ENCODE peak calls at places on chromosomes 16 and 17, in ten cellular contexts. H is COLO829; K is pancreas; O is NCI-H2081 treated with DMSO at 0.1 percent for 48 hours; M is progenitor cell of endocrine pancreas; T is activated CD4-positive, alpha-beta T cell treated with anti-CD3 and anti-CD28 coated beads, Interleukin-2, amount 50 U/mL, for 1 hour; E is lower leg skin; Q is upper lobe of right lung; P is activated CD4-positive, alpha-beta memory T cell treated with anti-CD3 and anti-CD28 coated beads, Interleukin-2, amount 10 ng/mL, durations not matched to agents 7 days and 5 days; N is iPS DF 6.9. U is an unnamed sample.

GRCh38 chr16:77373726-77374125 is 61.1 kb downstream of the ADAMTS18 start:
- DNase-seq in E (no peak), T (no peak), H (no peak), M (no peak), Q (no peak), N (no peak), P (no peak), O (no peak), K (no peak), U (no peak)

GRCh38 chr16:51161440-51162195 is 10.5 kb upstream of the SALL1 start:
- DNase-seq in N (no peak), T (no peak), P (no peak), H (peak; percentile 45), K (no peak), M (no peak), E (no peak), O (no peak), Q (no peak), U (peak; percentile 2)

GRCh38 chr16:57141822-57142631 is 43.8 kb downstream of the PSME3IP1 start:
- DNase-seq in T (peak; percentile 10), P (no peak), M (no peak), K (no peak), E (no peak), N (no peak), Q (peak; percentile 64), O (no peak), H (no peak), U (no peak)

GRCh38 chr17:10814083-10814482 is 10.2 kb upstream of the TMEM238L start:
- DNase-seq in H (no peak), N (no peak), Q (no peak), M (no peak), O (no peak), E (no peak), K (no peak), T (no peak), P (no peak), U (no peak)

GRCh38 chr17:16108386-16108785 is 106.9 kb downstream of the NCOR1 start:
- DNase-seq in H (no peak), P (no peak), M (no peak), O (no peak), Q (no peak), K (no peak), E (no peak), N (no peak), T (no peak), U (no peak)

GRCh38 chr16:21097151-21097550 is 53.5 kb downstream of the DNAH3 start:
- DNase-seq in M (no peak), O (no peak), H (no peak), K (no peak), Q (no peak), N (no peak), T (no peak), P (no peak), E (no peak), U (no peak)

GRCh38 chr16:71572497-71573116 is 4.3 kb downstream of the TAT start:
- DNase-seq in M (no peak), H (no peak), E (no peak), Q (no peak), T (no peak), P (no peak), O (no peak), K (no peak), N (no peak), U (no peak)

GRCh38 chr16:11682655-11683096 is 14.4 kb downstream of the SNN start:
- DNase-seq in H (no peak), M (no peak), E (no peak), P (no peak), Q (no peak), K (no peak), O (no peak), N (no peak), T (no peak), U (no peak)

GRCh38 chr17:69534235-69534621 is 119.7 kb downstream of the MAP2K6 start:
- DNase-seq in M (no peak), O (no peak), E (no peak), N (no peak), P (no peak), T (no peak), H (no peak), K (no peak), Q (no peak), U (no peak)

GRCh38 chr16:83215417-83216001 is 588.7 kb downstream of the CDH13 start:
- DNase-seq in O (no peak), P (peak; percentile 56), E (no peak), Q (no peak), N (peak; percentile 73), T (peak; percentile 34), K (peak; percentile 48), M (peak; percentile 55), H (peak; percentile 44), U (peak; percentile 47)

GRCh38 chr17:77696720-77697460 is 261.6 kb upstream of the TNRC6C start:
- DNase-seq in M (no peak), Q (peak; percentile 6), T (no peak), P (no peak), H (no peak), K (no peak), E (no peak), O (no peak), N (peak; percentile 25), U (no peak)

GRCh38 chr17:80100035-80100323 is 1.4 kb upstream of the GAA start:
- DNase-seq in M (no peak), T (no peak), N (no peak), H (no peak), E (no peak), O (no peak), Q (no peak), K (no peak), P (no peak), U (peak; percentile 38)

GRCh38 chr16:2475413-2476344 is 752 bp downstream of the TBC1D24 start:
- DNase-seq in N (no peak), O (no peak), H (no peak), Q (peak; percentile 81), M (no peak), T (peak; percentile 47), E (no peak), K (peak; percentile 75), P (peak; percentile 53), U (peak; percentile 75)

GRCh38 chr17:77834170-77835115 is 124.1 kb upstream of the TNRC6C start:
- DNase-seq in O (no peak), K (no peak), P (peak; percentile 75), Q (peak; percentile 88), M (no peak), N (no peak), H (peak; percentile 96), E (peak; percentile 47), T (peak; percentile 50), U (no peak)